ENCODE peak calls at places on chromosomes 2 and 18, in seven cellular contexts. B is M059J; H is fibroblast of mammary gland; D is CD4-positive, alpha-beta memory T cell; N is activated effector memory CD4-positive, alpha-beta T cell treated with Interleukin-2 at 50 U/mL for 16 hours; T is HFFc6; P is activated CD8-positive, alpha-beta memory T cell treated with anti-CD3 and anti-CD28 coated beads for 48 hours. X is an unnamed sample.

GRCh38 chr18:26617151-26617554 is 68.8 kb upstream of the KCTD1 start:
- DNase-seq in T (peak; percentile 92), D (no peak), H (peak; percentile 91), P (no peak), N (no peak), B (peak; percentile 96), X (peak; percentile 93)

GRCh38 chr2:62196278-62196901 is 475 bp downstream of the B3GNT2 start:
- DNase-seq in H (no peak), B (peak; percentile 44), N (peak; percentile 49), P (peak; percentile 36), D (peak; percentile 56), T (no peak), X (peak; percentile 48)

GRCh38 chr18:55753643-55754255 is 165.8 kb upstream of the TCF4 start:
- DNase-seq in T (peak; percentile 13), B (peak; percentile 80), D (no peak), H (peak; percentile 64), N (no peak), P (no peak), X (peak; percentile 88)

GRCh38 chr2:85893428-85894258 is 4.9 kb upstream of the ST3GAL5 start:
- DNase-seq in N (no peak), D (no peak), B (peak; percentile 92), H (peak; percentile 84), P (no peak), T (peak; percentile 83), X (peak; percentile 77)

GRCh38 chr2:242040681-242041080 is 171.2 kb downstream of the RTP5 start:
- DNase-seq in N (no peak), T (no peak), H (no peak), P (no peak), B (no peak), D (no peak), X (no peak)

GRCh38 chr2:206392118-206392517 is 51.2 kb upstream of the ADAM23 start:
- DNase-seq in D (peak; percentile 23), P (no peak), B (peak; percentile 41), T (peak; percentile 6), H (peak; percentile 63), N (peak; percentile 3), X (peak; percentile 55)

GRCh38 chr2:157246212-157247067 is 11.1 kb upstream of the GALNT5 start:
- DNase-seq in B (peak; percentile 91), H (peak; percentile 92), N (no peak), T (peak; percentile 95), P (no peak), D (no peak), X (peak; percentile 97)

GRCh38 chr2:36820942-36821605 is 124.6 kb downstream of the VIT start:
- DNase-seq in T (no peak), N (no peak), H (no peak), D (no peak), P (no peak), B (no peak), X (no peak)

GRCh38 chr2:230974096-230974913 is 21.6 kb upstream of the SPATA3 start:
- DNase-seq in N (peak; percentile 66), H (peak; percentile 43), T (peak; percentile 59), D (peak; percentile 70), B (peak; percentile 96), P (peak; percentile 83), X (peak; percentile 86)

GRCh38 chr2:3605013-3605961 is 10.4 kb downstream of the COLEC11 start:
- DNase-seq in H (peak; percentile 64), P (no peak), D (no peak), T (no peak), B (peak; percentile 55), N (no peak), X (no peak)

X was measured in mammary epithelial cell.